ENCODE peak calls at places on chromosome 15, in four cellular contexts. One of them, this sample, is unnamed.

GRCh38 chr15:75208501-75209288 is 7.0 kb downstream of the C15orf39 start:
- DNase-seq in NCI-H1694 treated with DMSO at 0.1 percent for 48 hours: no peak
- DNase-seq in KBM-7: no peak
- DNase-seq in hypothalamus: no peak
- DNase-seq in this sample: peak; percentile 30

GRCh38 chr15:38010390-38010789 is 76.0 kb downstream of the TMCO5A start:
- DNase-seq in NCI-H1694 treated with DMSO at 0.1 percent for 48 hours: no peak
- DNase-seq in hypothalamus: no peak
- DNase-seq in KBM-7: no peak
- DNase-seq in this sample: no peak

GRCh38 chr15:58755956-58756355 is 6.4 kb upstream of the ADAM10 start:
- DNase-seq in KBM-7: no peak
- DNase-seq in NCI-H1694 treated with DMSO at 0.1 percent for 48 hours: no peak
- DNase-seq in hypothalamus: no peak
- DNase-seq in this sample: no peak

GRCh38 chr15:48556159-48556897 is 89.2 kb downstream of the FBN1 start:
- DNase-seq in NCI-H1694 treated with DMSO at 0.1 percent for 48 hours: no peak
- DNase-seq in hypothalamus: no peak
- DNase-seq in KBM-7: no peak
- DNase-seq in this sample: no peak

GRCh38 chr15:98562361-98562791 is 86.0 kb upstream of the IGF1R start:
- DNase-seq in hypothalamus: no peak
- DNase-seq in KBM-7: no peak
- DNase-seq in NCI-H1694 treated with DMSO at 0.1 percent for 48 hours: no peak
- DNase-seq in this sample: no peak

GRCh38 chr15:70328137-70329115 is 230.7 kb upstream of the TLE3 start:
- DNase-seq in hypothalamus: no peak
- DNase-seq in KBM-7: peak; percentile 73
- DNase-seq in NCI-H1694 treated with DMSO at 0.1 percent for 48 hours: no peak
- DNase-seq in this sample: peak; percentile 58

GRCh38 chr15:43150171-43150929 is 17.0 kb downstream of the TMEM62 start:
- DNase-seq in hypothalamus: no peak
- DNase-seq in KBM-7: no peak
- DNase-seq in NCI-H1694 treated with DMSO at 0.1 percent for 48 hours: no peak
- DNase-seq in this sample: no peak

GRCh38 chr15:88648357-88649214 is 9.8 kb downstream of the ISG20 start:
- DNase-seq in hypothalamus: no peak
- DNase-seq in KBM-7: no peak
- DNase-seq in NCI-H1694 treated with DMSO at 0.1 percent for 48 hours: no peak
- DNase-seq in this sample: peak; percentile 39

GRCh38 chr15:83365370-83365938 is 81.0 kb upstream of the BNC1 start:
- DNase-seq in NCI-H1694 treated with DMSO at 0.1 percent for 48 hours: no peak
- DNase-seq in KBM-7: peak; percentile 52
- DNase-seq in hypothalamus: no peak
- DNase-seq in this sample: peak; percentile 42

GRCh38 chr15:66912001-66912400 is 153.4 kb upstream of the SMAD3 start:
- DNase-seq in hypothalamus: no peak
- DNase-seq in KBM-7: peak; percentile 93
- DNase-seq in NCI-H1694 treated with DMSO at 0.1 percent for 48 hours: no peak
- DNase-seq in this sample: no peak

GRCh38 chr15:98384328-98385029 is 263.9 kb upstream of the IGF1R start:
- DNase-seq in KBM-7: no peak
- DNase-seq in NCI-H1694 treated with DMSO at 0.1 percent for 48 hours: no peak
- DNase-seq in hypothalamus: no peak
- DNase-seq in this sample: no peak

This sample was measured in head of caudate nucleus.